ENCODE peak calls at places on chromosomes 1 and 21, in six cellular contexts. One of them, this sample, is unnamed.

GRCh38 chr1:151858886-151859665 is 5.6 kb upstream of the THEM5 start:
- DNase-seq in breast epithelium: peak
- DNase-seq in lower leg skin: no peak
- DNase-seq in HFF-Myc: no peak
- DNase-seq in fibroblast of lung: no peak
- DNase-seq in neural crest cell: no peak
- DNase-seq in this sample: no peak

GRCh38 chr1:26288311-26288941 is 8.5 kb downstream of the SH3BGRL3 start:
- DNase-seq in breast epithelium: no peak
- DNase-seq in lower leg skin: no peak
- DNase-seq in HFF-Myc: no peak
- DNase-seq in fibroblast of lung: no peak
- DNase-seq in neural crest cell: no peak
- DNase-seq in this sample: no peak

GRCh38 chr1:17547271-17547670 is 7.8 kb downstream of the ARHGEF10L start:
- DNase-seq in breast epithelium: no peak
- DNase-seq in lower leg skin: no peak
- DNase-seq in HFF-Myc: no peak
- DNase-seq in fibroblast of lung: no peak
- DNase-seq in neural crest cell: no peak
- DNase-seq in this sample: no peak

GRCh38 chr1:50420283-50420682 is 3.0 kb downstream of the DMRTA2 start:
- DNase-seq in breast epithelium: no peak
- DNase-seq in lower leg skin: no peak
- DNase-seq in HFF-Myc: no peak
- DNase-seq in fibroblast of lung: no peak
- DNase-seq in neural crest cell: no peak
- DNase-seq in this sample: no peak

GRCh38 chr1:228900099-228900965 is 165.1 kb downstream of the RHOU start:
- DNase-seq in breast epithelium: peak
- DNase-seq in lower leg skin: no peak
- DNase-seq in HFF-Myc: no peak
- DNase-seq in fibroblast of lung: peak
- DNase-seq in neural crest cell: no peak
- DNase-seq in this sample: no peak

GRCh38 chr1:1677718-1678580 is 14.6 kb downstream of the SLC35E2B start:
- DNase-seq in breast epithelium: peak
- DNase-seq in lower leg skin: no peak
- DNase-seq in HFF-Myc: no peak
- DNase-seq in fibroblast of lung: no peak
- DNase-seq in neural crest cell: no peak
- DNase-seq in this sample: no peak

GRCh38 chr1:27831568-27832410 is 1.2 kb downstream of the PPP1R8 start:
- DNase-seq in breast epithelium: no peak
- DNase-seq in lower leg skin: no peak
- DNase-seq in HFF-Myc: no peak
- DNase-seq in fibroblast of lung: no peak
- DNase-seq in neural crest cell: no peak
- DNase-seq in this sample: no peak

GRCh38 chr1:52523376-52523775 is 29.5 kb downstream of the TUT4 start:
- DNase-seq in breast epithelium: no peak
- DNase-seq in lower leg skin: no peak
- DNase-seq in HFF-Myc: no peak
- DNase-seq in fibroblast of lung: peak
- DNase-seq in neural crest cell: no peak
- DNase-seq in this sample: no peak

GRCh38 chr1:50796277-50796676 is 163.8 kb downstream of the FAF1 start:
- DNase-seq in breast epithelium: no peak
- DNase-seq in lower leg skin: no peak
- DNase-seq in HFF-Myc: no peak
- DNase-seq in fibroblast of lung: no peak
- DNase-seq in neural crest cell: no peak
- DNase-seq in this sample: no peak

GRCh38 chr1:7780976-7781375 is 3.1 kb upstream of the PER3 start:
- DNase-seq in breast epithelium: no peak
- DNase-seq in lower leg skin: no peak
- DNase-seq in HFF-Myc: no peak
- DNase-seq in fibroblast of lung: no peak
- DNase-seq in neural crest cell: no peak
- DNase-seq in this sample: no peak

GRCh38 chr21:39581414-39581813 is 31.3 kb upstream of the B3GALT5 start:
- DNase-seq in breast epithelium: no peak
- DNase-seq in lower leg skin: no peak
- DNase-seq in HFF-Myc: no peak
- DNase-seq in fibroblast of lung: no peak
- DNase-seq in neural crest cell: no peak
- DNase-seq in this sample: no peak

GRCh38 chr1:172837816-172838680 is 179.1 kb downstream of the FASLG start:
- DNase-seq in breast epithelium: no peak
- DNase-seq in lower leg skin: no peak
- DNase-seq in HFF-Myc: no peak
- DNase-seq in fibroblast of lung: no peak
- DNase-seq in neural crest cell: no peak
- DNase-seq in this sample: no peak

GRCh38 chr1:11478571-11479374 is at the start of gene DISP3:
- DNase-seq in breast epithelium: no peak
- DNase-seq in lower leg skin: no peak
- DNase-seq in HFF-Myc: peak
- DNase-seq in fibroblast of lung: peak
- DNase-seq in neural crest cell: peak
- DNase-seq in this sample: no peak

GRCh38 chr1:110056776-110057175 is 13.7 kb downstream of the ALX3 start:
- DNase-seq in breast epithelium: peak
- DNase-seq in lower leg skin: no peak
- DNase-seq in HFF-Myc: no peak
- DNase-seq in fibroblast of lung: peak
- DNase-seq in neural crest cell: no peak
- DNase-seq in this sample: no peak

GRCh38 chr1:67314696-67315095 is 7.0 kb downstream of the IL12RB2 start:
- DNase-seq in breast epithelium: no peak
- DNase-seq in lower leg skin: no peak
- DNase-seq in HFF-Myc: no peak
- DNase-seq in fibroblast of lung: no peak
- DNase-seq in neural crest cell: no peak
- DNase-seq in this sample: no peak

GRCh38 chr1:170114916-170115315 is 30.8 kb upstream of the NTMT2 start:
- DNase-seq in breast epithelium: no peak
- DNase-seq in lower leg skin: no peak
- DNase-seq in HFF-Myc: peak
- DNase-seq in fibroblast of lung: peak
- DNase-seq in neural crest cell: no peak
- DNase-seq in this sample: no peak

GRCh38 chr1:201311356-201312011 is 28.2 kb downstream of the PKP1 start:
- DNase-seq in breast epithelium: peak
- DNase-seq in lower leg skin: no peak
- DNase-seq in HFF-Myc: no peak
- DNase-seq in fibroblast of lung: no peak
- DNase-seq in neural crest cell: no peak
- DNase-seq in this sample: no peak

GRCh38 chr1:16146888-16147614 is 8.8 kb downstream of the EPHA2 start:
- DNase-seq in breast epithelium: no peak
- DNase-seq in lower leg skin: no peak
- DNase-seq in HFF-Myc: no peak
- DNase-seq in fibroblast of lung: no peak
- DNase-seq in neural crest cell: no peak
- DNase-seq in this sample: no peak

GRCh38 chr1:201696217-201696761 is 132.7 kb upstream of the IPO9 start:
- DNase-seq in breast epithelium: peak
- DNase-seq in lower leg skin: peak
- DNase-seq in HFF-Myc: peak
- DNase-seq in fibroblast of lung: peak
- DNase-seq in neural crest cell: no peak
- DNase-seq in this sample: no peak

GRCh38 chr1:65119951-65120350 is 28.1 kb upstream of the AK4 start:
- DNase-seq in breast epithelium: no peak
- DNase-seq in lower leg skin: no peak
- DNase-seq in HFF-Myc: no peak
- DNase-seq in fibroblast of lung: no peak
- DNase-seq in neural crest cell: no peak
- DNase-seq in this sample: no peak

GRCh38 chr1:165240486-165240885 is 116.0 kb downstream of the LMX1A start:
- DNase-seq in breast epithelium: no peak
- DNase-seq in lower leg skin: no peak
- DNase-seq in HFF-Myc: no peak
- DNase-seq in fibroblast of lung: no peak
- DNase-seq in neural crest cell: no peak
- DNase-seq in this sample: no peak

GRCh38 chr1:234962340-234962989 is 166.2 kb downstream of the TOMM20 start:
- DNase-seq in breast epithelium: no peak
- DNase-seq in lower leg skin: peak
- DNase-seq in HFF-Myc: peak
- DNase-seq in fibroblast of lung: peak
- DNase-seq in neural crest cell: no peak
- DNase-seq in this sample: no peak

GRCh38 chr21:31586118-31586517 is 73.4 kb upstream of the SOD1 start:
- DNase-seq in breast epithelium: no peak
- DNase-seq in lower leg skin: no peak
- DNase-seq in HFF-Myc: no peak
- DNase-seq in fibroblast of lung: no peak
- DNase-seq in neural crest cell: no peak
- DNase-seq in this sample: no peak

GRCh38 chr1:25622526-25622925 is 5.9 kb downstream of the MAN1C1 start:
- DNase-seq in breast epithelium: no peak
- DNase-seq in lower leg skin: peak
- DNase-seq in HFF-Myc: no peak
- DNase-seq in fibroblast of lung: no peak
- DNase-seq in neural crest cell: no peak
- DNase-seq in this sample: no peak

GRCh38 chr1:60088620-60089155 is 15.1 kb upstream of the C1orf87 start:
- DNase-seq in breast epithelium: no peak
- DNase-seq in lower leg skin: no peak
- DNase-seq in HFF-Myc: no peak
- DNase-seq in fibroblast of lung: peak
- DNase-seq in neural crest cell: no peak
- DNase-seq in this sample: no peak
- TF ChIP-seq CTCF in breast epithelium: no peak
- TF ChIP-seq CTCF in lower leg skin: no peak
- TF ChIP-seq CTCF in HFF-Myc: peak
- TF ChIP-seq CTCF in fibroblast of lung: peak
- TF ChIP-seq CTCF in neural crest cell: peak
- TF ChIP-seq CTCF in this sample: no peak

GRCh38 chr21:33313183-33313582 is 11.6 kb upstream of the IFNAR1 start:
- DNase-seq in breast epithelium: no peak
- DNase-seq in lower leg skin: no peak
- DNase-seq in HFF-Myc: no peak
- DNase-seq in fibroblast of lung: no peak
- DNase-seq in neural crest cell: no peak
- DNase-seq in this sample: no peak

GRCh38 chr21:33305344-33305671 is 19.5 kb upstream of the IFNAR1 start:
- DNase-seq in breast epithelium: no peak
- DNase-seq in lower leg skin: peak
- DNase-seq in HFF-Myc: no peak
- DNase-seq in fibroblast of lung: no peak
- DNase-seq in neural crest cell: no peak
- DNase-seq in this sample: no peak

GRCh38 chr21:33313611-33314010 is 11.2 kb upstream of the IFNAR1 start:
- DNase-seq in breast epithelium: no peak
- DNase-seq in lower leg skin: no peak
- DNase-seq in HFF-Myc: no peak
- DNase-seq in fibroblast of lung: no peak
- DNase-seq in neural crest cell: no peak
- DNase-seq in this sample: no peak

GRCh38 chr21:33309778-33310177 is 15.0 kb upstream of the IFNAR1 start:
- DNase-seq in breast epithelium: no peak
- DNase-seq in lower leg skin: no peak
- DNase-seq in HFF-Myc: no peak
- DNase-seq in fibroblast of lung: no peak
- DNase-seq in neural crest cell: no peak
- DNase-seq in this sample: no peak

GRCh38 chr21:33308586-33309490 is 15.9 kb upstream of the IFNAR1 start:
- DNase-seq in breast epithelium: no peak
- DNase-seq in lower leg skin: peak
- DNase-seq in HFF-Myc: peak
- DNase-seq in fibroblast of lung: peak
- DNase-seq in neural crest cell: no peak
- DNase-seq in this sample: no peak
- TF ChIP-seq CTCF in breast epithelium: no peak
- TF ChIP-seq CTCF in lower leg skin: no peak
- TF ChIP-seq CTCF in HFF-Myc: no peak
- TF ChIP-seq CTCF in fibroblast of lung: peak
- TF ChIP-seq CTCF in neural crest cell: no peak
- TF ChIP-seq CTCF in this sample: no peak

GRCh38 chr21:42411891-42412635 is 8.4 kb downstream of the UBASH3A start:
- DNase-seq in breast epithelium: no peak
- DNase-seq in lower leg skin: peak
- DNase-seq in HFF-Myc: no peak
- DNase-seq in fibroblast of lung: no peak
- DNase-seq in neural crest cell: no peak
- DNase-seq in this sample: no peak

GRCh38 chr21:42413093-42413492 is 9.4 kb downstream of the UBASH3A start:
- DNase-seq in breast epithelium: no peak
- DNase-seq in lower leg skin: peak
- DNase-seq in HFF-Myc: no peak
- DNase-seq in fibroblast of lung: no peak
- DNase-seq in neural crest cell: no peak
- DNase-seq in this sample: no peak

GRCh38 chr21:42412636-42412933 is 8.9 kb downstream of the UBASH3A start:
- DNase-seq in breast epithelium: no peak
- DNase-seq in lower leg skin: no peak
- DNase-seq in HFF-Myc: no peak
- DNase-seq in fibroblast of lung: no peak
- DNase-seq in neural crest cell: no peak
- DNase-seq in this sample: no peak

GRCh38 chr21:42409366-42409765 is 5.7 kb downstream of the UBASH3A start:
- DNase-seq in breast epithelium: no peak
- DNase-seq in lower leg skin: no peak
- DNase-seq in HFF-Myc: no peak
- DNase-seq in fibroblast of lung: no peak
- DNase-seq in neural crest cell: no peak
- DNase-seq in this sample: no peak

DNA sequence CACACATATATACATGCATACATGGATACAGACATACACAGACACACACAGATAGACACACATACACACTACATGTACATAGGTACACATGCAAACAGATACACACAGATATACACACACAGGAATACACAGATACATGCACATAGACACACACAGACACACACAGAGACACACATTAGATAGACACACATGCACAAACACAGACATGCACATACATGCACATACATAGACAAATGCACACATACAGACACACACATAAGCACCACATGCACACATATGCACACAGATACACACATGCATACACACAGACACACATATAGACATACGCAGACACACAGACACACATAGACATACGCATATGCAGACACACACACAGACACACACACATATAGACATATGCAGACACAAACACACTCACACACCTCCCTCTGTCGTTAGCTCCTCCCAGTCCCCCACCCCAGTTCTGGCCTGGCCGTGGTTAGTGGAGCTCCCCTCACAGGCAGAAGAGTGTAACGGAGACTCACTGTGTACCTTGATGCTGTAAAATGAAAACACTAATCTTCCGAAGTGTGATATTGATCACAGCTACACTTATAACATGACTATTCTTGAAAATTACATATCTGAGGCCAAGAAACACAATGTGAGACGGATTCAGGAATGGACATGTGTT is 7.6 kb downstream of the UBASH3A start:
- DNase-seq in breast epithelium: no peak
- DNase-seq in lower leg skin: no peak
- DNase-seq in HFF-Myc: no peak
- DNase-seq in fibroblast of lung: no peak
- DNase-seq in neural crest cell: no peak
- DNase-seq in this sample: no peak
- TF ChIP-seq CTCF in breast epithelium: no peak
- TF ChIP-seq CTCF in lower leg skin: no peak
- TF ChIP-seq CTCF in HFF-Myc: no peak
- TF ChIP-seq CTCF in fibroblast of lung: no peak
- TF ChIP-seq CTCF in neural crest cell: no peak
- TF ChIP-seq CTCF in this sample: no peak

GRCh38 chr21:44260791-44261190 is 906 bp downstream of the DNMT3L start:
- DNase-seq in breast epithelium: no peak
- DNase-seq in lower leg skin: no peak
- DNase-seq in HFF-Myc: no peak
- DNase-seq in fibroblast of lung: no peak
- DNase-seq in neural crest cell: no peak
- DNase-seq in this sample: no peak
- TF ChIP-seq CTCF in breast epithelium: no peak
- TF ChIP-seq CTCF in lower leg skin: no peak
- TF ChIP-seq CTCF in HFF-Myc: no peak
- TF ChIP-seq CTCF in fibroblast of lung: no peak
- TF ChIP-seq CTCF in neural crest cell: no peak
- TF ChIP-seq CTCF in this sample: no peak